ENCODE peak calls at places on chromosome 6, in four cellular contexts. O is tibial artery, N is tibial nerve, Q is NCI-H524. G is an unnamed sample.

GRCh38 chr6:148746363-148747144 is at the start of gene UST:
- DNase-seq in N (peak; percentile 83), Q (peak; percentile 78), O (peak; percentile 96), G (no peak)

GRCh38 chr6:130362128-130362527 is 3.7 kb upstream of the TMEM200A start:
- DNase-seq in Q (no peak), N (no peak), O (no peak), G (no peak)

GRCh38 chr6:42690151-42690702 is 32.2 kb downstream of the PRPH2 start:
- DNase-seq in O (no peak), N (no peak), Q (peak; percentile 90), G (no peak)

GRCh38 chr6:135851442-135852271 is at the start of gene PDE7B:
- DNase-seq in O (peak; percentile 92), Q (peak; percentile 37), N (peak; percentile 74), G (no peak)

GRCh38 chr6:14524319-14524718 is 406.7 kb downstream of the CD83 start:
- DNase-seq in O (no peak), N (peak; percentile 7), Q (no peak), G (no peak)

GRCh38 chr6:134678436-134678889 is 271.4 kb downstream of the ALDH8A1 start:
- DNase-seq in N (no peak), O (no peak), Q (no peak), G (no peak)

GRCh38 chr6:42428326-42429041 is 23.2 kb downstream of the TRERF1 start:
- DNase-seq in O (no peak), Q (no peak), N (no peak), G (peak; percentile 12)

GRCh38 chr6:92376711-92377110 is 1042.6 kb downstream of the EPHA7 start:
- DNase-seq in O (no peak), Q (no peak), N (peak; percentile 12), G (no peak)

GRCh38 chr6:25788305-25788922 is 33.9 kb downstream of the SLC17A4 start:
- DNase-seq in Q (peak; percentile 34), O (peak; percentile 68), N (peak; percentile 45), G (peak; percentile 6)

GRCh38 chr6:21340563-21340962 is 253.0 kb upstream of the SOX4 start:
- DNase-seq in Q (no peak), O (no peak), N (no peak), G (no peak)

GRCh38 chr6:83514877-83515466 is 2.6 kb downstream of the PRSS35 start:
- DNase-seq in Q (peak; percentile 59), O (no peak), N (peak; percentile 76), G (no peak)

GRCh38 chr6:89369009-89369408 is 16.5 kb upstream of the UBE2J1 start:
- DNase-seq in Q (peak; percentile 44), O (peak; percentile 84), N (peak; percentile 26), G (no peak)

GRCh38 chr6:90269334-90269733 is 27.3 kb downstream of the BACH2 start:
- DNase-seq in O (no peak), N (no peak), Q (no peak), G (no peak)

GRCh38 chr6:131054392-131055250 is 8.4 kb downstream of the EPB41L2 start:
- DNase-seq in Q (no peak), N (no peak), O (no peak), G (no peak)

GRCh38 chr6:57262901-57263694 is 41.0 kb upstream of the RAB23 start:
- DNase-seq in O (peak; percentile 78), N (peak; percentile 16), Q (no peak), G (no peak)

G was measured in NK-92 treated with Interleukin-12 subunit alpha and Interleukin-12 subunit beta, amount 100 ng/mL, for 24 hours.